ENCODE peak calls at places on chromosomes 16 and 17, in seven cellular contexts. X is brain microvascular endothelial cell; S is fibroblast of pulmonary artery; T is BJ; R is CD4-positive, alpha-beta memory T cell; G is IMR-90; Y is mammary epithelial cell. Q is an unnamed sample.

GRCh38 chr16:4021070-4021779 is 95.0 kb downstream of the ADCY9 start:
- DNase-seq in X (no peak), S (no peak), T (no peak), R (no peak), G (no peak), Y (peak; percentile 86), Q (no peak)

GRCh38 chr17:57481901-57482300 is 225.6 kb downstream of the MSI2 start:
- DNase-seq in X (peak; percentile 99), S (peak; percentile 99), T (peak; percentile 92), R (no peak), G (peak; percentile 100), Y (peak; percentile 15), Q (peak; percentile 98)

GRCh38 chr17:81388091-81388611 is 7.1 kb upstream of the BAHCC1 start:
- DNase-seq in X (no peak), S (no peak), T (no peak), R (no peak), G (no peak), Y (no peak), Q (no peak)

GRCh38 chr16:59848314-59848713 is 1114.2 kb upstream of the GOT2 start:
- DNase-seq in X (no peak), S (no peak), T (no peak), R (no peak), G (no peak), Y (no peak), Q (no peak)

GRCh38 chr17:47987240-47987835 is 16.4 kb downstream of the CDK5RAP3 start:
- DNase-seq in X (no peak), S (no peak), T (no peak), R (no peak), G (no peak), Y (no peak), Q (no peak)

GRCh38 chr17:78132086-78132676 is 1.6 kb downstream of the TMC8 start:
- DNase-seq in X (no peak), S (no peak), T (no peak), R (peak; percentile 69), G (no peak), Y (no peak), Q (no peak)

GRCh38 chr16:7381671-7382070 is 49.0 kb downstream of the RBFOX1 start:
- DNase-seq in X (no peak), S (no peak), T (no peak), R (no peak), G (no peak), Y (no peak), Q (no peak)

GRCh38 chr17:60361889-60362288 is 30.0 kb downstream of the USP32 start:
- DNase-seq in X (no peak), S (no peak), T (no peak), R (no peak), G (no peak), Y (no peak), Q (no peak)

GRCh38 chr17:78762007-78762406 is 20.1 kb downstream of the CYTH1 start:
- DNase-seq in X (no peak), S (peak; percentile 42), T (no peak), R (no peak), G (peak; percentile 11), Y (no peak), Q (no peak)

GRCh38 chr16:2969545-2970521 is 685 bp downstream of the PAQR4 start:
- DNase-seq in X (peak; percentile 7), S (peak; percentile 23), T (no peak), R (peak; percentile 57), G (peak; percentile 49), Y (peak; percentile 73), Q (peak; percentile 21)

GRCh38 chr16:945271-946047 is 25.3 kb downstream of the LMF1 start:
- DNase-seq in X (no peak), S (no peak), T (no peak), R (no peak), G (peak; percentile 16), Y (no peak), Q (peak; percentile 17)

GRCh38 chr17:76345377-76345945 is 8.3 kb downstream of the PRPSAP1 start:
- DNase-seq in X (no peak), S (no peak), T (no peak), R (no peak), G (peak; percentile 23), Y (no peak), Q (no peak)

GRCh38 chr17:63950940-63951907 is 19.1 kb upstream of the CD79B start:
- DNase-seq in X (no peak), S (no peak), T (no peak), R (peak; percentile 33), G (no peak), Y (peak; percentile 39), Q (no peak)

GRCh38 chr16:3007957-3008748 is 4.6 kb upstream of the CLDN9 start:
- DNase-seq in X (no peak), S (no peak), T (no peak), R (no peak), G (no peak), Y (no peak), Q (no peak)

GRCh38 chr17:68460715-68461114 is 3.4 kb upstream of the WIPI1 start:
- DNase-seq in X (no peak), S (no peak), T (no peak), R (peak; percentile 75), G (no peak), Y (no peak), Q (no peak)

GRCh38 chr17:330993-331701 is 21.5 kb downstream of the RPH3AL start:
- DNase-seq in X (no peak), S (no peak), T (no peak), R (peak; percentile 26), G (no peak), Y (no peak), Q (no peak)

GRCh38 chr16:67248401-67249177 is at the start of gene SLC9A5:
- DNase-seq in X (no peak), S (no peak), T (no peak), R (no peak), G (no peak), Y (no peak), Q (no peak)

GRCh38 chr16:67247698-67248400 is 568 bp upstream of the FHOD1 start:
- DNase-seq in X (no peak), S (no peak), T (no peak), R (no peak), G (no peak), Y (no peak), Q (no peak)

GRCh38 chr16:67249178-67249759 is 490 bp downstream of the SLC9A5 start:
- DNase-seq in X (no peak), S (no peak), T (no peak), R (no peak), G (no peak), Y (no peak), Q (no peak)

GRCh38 chr16:67246945-67247697 is at the start of gene FHOD1:
- DNase-seq in X (peak; percentile 95), S (peak; percentile 94), T (peak; percentile 70), R (peak; percentile 93), G (peak; percentile 92), Y (peak; percentile 94), Q (peak; percentile 97)

DNA sequence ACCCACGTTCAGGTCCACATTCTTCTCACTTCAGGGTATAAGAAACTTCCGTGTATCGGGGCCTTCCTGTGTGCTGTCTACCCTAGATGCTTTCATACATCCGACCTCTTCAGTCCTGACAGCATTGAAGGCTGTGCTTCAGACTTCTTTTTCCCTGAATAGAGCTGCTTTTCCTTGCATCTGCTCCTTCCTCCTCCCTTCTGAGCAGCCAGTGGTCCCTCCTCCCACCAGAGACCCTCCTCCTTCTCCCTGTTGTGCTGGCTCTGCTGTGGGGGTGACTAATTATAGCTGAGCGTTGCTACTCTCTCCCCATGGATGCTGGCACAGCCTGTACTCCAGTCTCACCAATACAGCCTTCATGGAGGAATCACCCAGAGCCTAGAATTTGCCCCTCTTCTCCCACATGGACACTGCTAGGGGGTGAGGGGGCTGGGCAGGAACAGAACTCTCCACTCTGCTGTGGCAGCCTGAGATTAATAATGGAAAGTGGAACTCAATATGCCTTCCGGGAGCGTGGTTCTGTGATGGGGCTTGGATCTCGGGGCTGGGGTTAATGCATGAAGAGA is 1.1 kb downstream of the SLC9A5 start:
- DNase-seq in X (no peak), S (no peak), T (no peak), R (no peak), G (peak; percentile 35), Y (no peak), Q (peak; percentile 28)
- H3K4me3 ChIP-seq in X (no peak overlapping the region), S (no peak overlapping the region), T (peak overlapping the region; percentile 52), R (no peak overlapping the region), G (peak overlapping the region; percentile 59), Y (no peak overlapping the region), Q (peak overlapping the region; percentile 64)

DNA sequence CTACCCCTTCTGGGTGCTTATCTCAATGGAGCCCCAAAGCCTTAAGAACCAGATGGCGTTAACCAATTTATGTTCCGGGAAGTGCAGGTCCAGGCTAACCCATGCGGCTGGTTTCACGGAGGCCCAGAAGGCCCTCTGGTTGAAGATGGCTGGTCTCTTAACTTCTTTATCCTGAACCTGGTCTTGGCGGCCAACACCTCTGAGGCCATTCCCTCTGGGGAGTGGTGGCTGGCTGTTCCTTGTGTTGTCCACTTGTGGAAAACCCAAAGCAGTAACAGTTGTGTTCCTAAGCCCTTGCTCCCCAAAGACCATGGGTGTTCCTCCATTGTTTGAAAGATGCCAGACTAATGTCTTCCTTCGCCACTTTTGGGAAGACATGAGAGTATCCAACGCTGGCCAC is 1.5 kb downstream of the CDYL2 start:
- DNase-seq in X (no peak), S (no peak), T (no peak), R (no peak), G (no peak), Y (no peak), Q (no peak)
- H3K4me3 ChIP-seq in X (peak overlapping the region; percentile 91), S (peak overlapping the region; percentile 75), T (peak overlapping the region; percentile 73), R (no peak overlapping the region), G (peak overlapping the region; percentile 7), Y (no peak overlapping the region), Q (peak overlapping the region; percentile 89)

DNA sequence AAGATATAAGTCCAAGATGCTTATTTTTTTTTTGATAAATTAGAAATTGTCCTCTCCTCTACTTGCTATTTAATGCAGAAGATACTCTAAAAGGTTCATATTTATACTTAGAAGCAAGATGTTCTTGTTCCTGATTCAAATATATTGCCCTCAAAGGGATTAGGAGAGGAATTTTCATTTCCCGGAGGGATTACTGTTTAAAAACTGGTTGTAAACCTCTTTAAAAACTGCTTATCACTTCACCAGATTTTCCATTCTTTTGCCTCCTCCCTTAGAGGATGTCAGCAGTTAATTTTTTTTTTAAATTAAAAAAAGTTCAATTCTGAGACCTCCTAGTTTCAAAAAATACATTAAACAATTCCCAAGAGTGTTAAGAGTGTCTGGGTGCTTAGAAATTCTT is 2.8 kb downstream of the TENT4B start:
- DNase-seq in X (no peak), S (no peak), T (no peak), R (no peak), G (no peak), Y (no peak), Q (no peak)
- H3K4me3 ChIP-seq in X (no peak overlapping the region), S (peak overlapping the region; percentile 76), T (no peak overlapping the region), R (no peak overlapping the region), G (no peak overlapping the region), Y (peak overlapping the region; percentile 69), Q (no peak overlapping the region)

DNA sequence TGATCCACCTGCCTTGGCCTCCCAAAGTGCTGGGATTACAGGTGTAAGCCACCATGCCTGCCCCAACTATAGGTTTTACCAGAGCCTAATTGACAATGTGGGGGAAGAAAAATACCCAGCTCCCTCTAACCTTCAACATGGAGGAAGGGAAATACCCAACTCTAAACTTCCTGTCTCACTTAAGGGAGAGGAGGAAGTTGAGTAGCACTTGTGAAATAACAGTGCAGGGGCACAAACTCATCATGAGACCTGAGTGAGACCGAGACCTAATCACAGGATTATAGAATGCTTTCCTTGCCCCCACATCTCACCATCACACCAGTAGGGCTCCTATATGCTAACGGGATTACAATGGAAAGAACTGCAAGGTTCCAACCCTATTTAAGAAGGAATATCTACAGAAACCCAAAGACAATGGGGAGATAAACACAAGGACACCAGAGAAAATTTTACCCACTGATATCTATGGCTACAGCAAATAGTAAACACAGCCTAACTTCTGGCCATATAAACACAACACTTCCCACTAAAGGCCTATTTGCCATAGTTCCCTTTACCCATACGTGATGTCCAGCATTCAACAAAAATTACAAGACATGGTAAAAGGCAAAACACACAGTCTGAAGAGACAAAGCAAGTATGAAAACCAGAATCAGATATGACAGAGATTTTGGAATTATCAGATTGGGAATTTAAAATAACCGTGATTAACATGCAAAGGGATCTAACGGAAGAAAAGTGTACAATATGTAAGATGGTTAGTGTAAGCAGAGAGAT is 26.9 kb downstream of the OR3A1 start:
- DNase-seq in X (no peak), S (no peak), T (no peak), R (no peak), G (no peak), Y (no peak), Q (no peak)
- H3K4me3 ChIP-seq in X (no peak overlapping the region), S (no peak overlapping the region), T (no peak overlapping the region), R (no peak overlapping the region), G (no peak overlapping the region), Y (no peak overlapping the region), Q (no peak overlapping the region)